ENCODE peak calls at places on chromosomes 5 and 9, in four cellular contexts. W is stimulated activated CD4-positive, alpha-beta T cell treated with anti-CD3 and anti-CD28 coated beads, Interleukin-4, amount 100 ng/mL, for 48 hours; A is NCI-H460; R is kidney epithelial cell. T is an unnamed sample.

GRCh38 chr5:71946631-71947030 is 160.6 kb upstream of the MAP1B start:
- DNase-seq in W (no peak), R (no peak), A (no peak), T (no peak)

GRCh38 chr9:87596862-87597261 is 99.2 kb downstream of the DAPK1 start:
- DNase-seq in A (no peak), W (no peak), R (no peak), T (no peak)

GRCh38 chr5:150469718-150470470 is 20.4 kb upstream of the RPS14 start:
- DNase-seq in W (no peak), A (no peak), R (peak), T (peak)

GRCh38 chr9:98977813-98978212 is 34.1 kb downstream of the COL15A1 start:
- DNase-seq in A (no peak), R (no peak), W (no peak), T (no peak)

GRCh38 chr5:150654181-150654580 is 6.9 kb upstream of the MYOZ3 start:
- DNase-seq in W (no peak), A (no peak), R (no peak), T (no peak)

GRCh38 chr5:135015942-135016341 is 18.1 kb downstream of the PITX1 start:
- DNase-seq in W (no peak), A (no peak), R (no peak), T (no peak)

GRCh38 chr5:175800656-175801081 is 70.7 kb upstream of the CPLX2 start:
- DNase-seq in A (peak), W (no peak), R (no peak), T (peak)

GRCh38 chr9:4193391-4193790 is 106.5 kb downstream of the GLIS3 start:
- DNase-seq in A (no peak), W (no peak), R (no peak), T (no peak)

GRCh38 chr9:16112116-16112515 is 559.3 kb downstream of the CCDC171 start:
- DNase-seq in W (no peak), A (no peak), R (no peak), T (no peak)

GRCh38 chr5:153352685-153353219 is 137.7 kb upstream of the GRIA1 start:
- DNase-seq in A (no peak), W (no peak), R (no peak), T (no peak)

GRCh38 chr5:124162782-124163532 is 583.5 kb downstream of the ZNF608 start:
- DNase-seq in A (no peak), W (no peak), R (no peak), T (peak)

GRCh38 chr5:145829708-145830361 is 5.3 kb downstream of the PRELID2 start:
- DNase-seq in W (no peak), R (no peak), A (no peak), T (no peak)

GRCh38 chr5:34511915-34512314 is 144.2 kb upstream of the RAI14 start:
- DNase-seq in W (no peak), R (no peak), A (no peak), T (no peak)

GRCh38 chr5:1765141-1765879 is 34.3 kb downstream of the MRPL36 start:
- DNase-seq in R (no peak), W (no peak), A (no peak), T (peak)

GRCh38 chr9:93037476-93037971 is 21.0 kb upstream of the SUSD3 start:
- DNase-seq in W (no peak), A (no peak), R (no peak), T (no peak)

GRCh38 chr5:178551059-178551458 is 39.1 kb downstream of the COL23A1 start:
- DNase-seq in R (no peak), W (no peak), A (peak), T (peak)

GRCh38 chr9:131402738-131403492 is 9.0 kb downstream of the PRRC2B start:
- DNase-seq in R (peak), W (no peak), A (peak), T (peak)

GRCh38 chr9:25935188-25935587 is 256.9 kb upstream of the TUSC1 start:
- DNase-seq in R (no peak), W (no peak), A (no peak), T (no peak)

GRCh38 chr9:122109035-122109813 is 16.1 kb upstream of the TTLL11 start:
- DNase-seq in A (no peak), R (no peak), W (no peak), T (no peak)

GRCh38 chr9:112037281-112038016 is 137.6 kb downstream of the SUSD1 start:
- DNase-seq in W (peak), A (no peak), R (no peak), T (peak)

GRCh38 chr5:170491479-170491878 is 12.3 kb upstream of the KCNIP1 start:
- DNase-seq in A (no peak), R (peak), W (no peak), T (peak)

GRCh38 chr5:79255786-79256557 is 20.0 kb downstream of the JMY start:
- DNase-seq in R (no peak), W (no peak), A (peak), T (peak)

GRCh38 chr5:132608107-132608506 is 49.9 kb upstream of the IL13 start:
- DNase-seq in W (no peak), A (no peak), R (no peak), T (no peak)

GRCh38 chr9:71990466-71990865 is 69.9 kb downstream of the C9orf57 start:
- DNase-seq in A (no peak), W (no peak), R (no peak), T (peak)

GRCh38 chr5:150778103-150778516 is 447 bp upstream of the SMIM3 start:
- DNase-seq in R (no peak), W (no peak), A (no peak), T (peak)

GRCh38 chr5:135462304-135462703 is 10.2 kb upstream of the TIFAB start:
- DNase-seq in R (no peak), W (peak), A (peak), T (peak)

GRCh38 chr9:126248680-126249079 is 77.9 kb upstream of the MVB12B start:
- DNase-seq in R (peak), A (no peak), W (no peak), T (peak)

GRCh38 chr5:142143878-142144277 is 35.3 kb downstream of the NDFIP1 start:
- DNase-seq in A (peak), R (no peak), W (no peak), T (peak)

GRCh38 chr5:135598691-135599395 is 20.1 kb upstream of the CXCL14 start:
- DNase-seq in W (no peak), R (no peak), A (no peak), T (no peak)

GRCh38 chr9:95004452-95005275 is 278.2 kb downstream of the AOPEP start:
- DNase-seq in R (no peak), A (no peak), W (peak), T (peak)

GRCh38 chr9:76690575-76691370 is 73.5 kb upstream of the PCA3 start:
- DNase-seq in R (no peak), W (no peak), A (no peak), T (no peak)

GRCh38 chr5:122726990-122727616 is 47.8 kb upstream of the SNX2 start:
- DNase-seq in R (peak), W (no peak), A (no peak), T (peak)

GRCh38 chr5:14675309-14675708 is 10.8 kb downstream of the OTULIN start:
- DNase-seq in R (no peak), W (no peak), A (no peak), T (peak)

GRCh38 chr5:125149503-125149902 is 403.1 kb upstream of the ZNF608 start:
- DNase-seq in R (no peak), A (no peak), W (no peak), T (peak)